ENCODE peak calls at places on chromosomes 1 and 21, in seven cellular contexts. One of them, this sample, is unnamed.

GRCh38 chr1:94276900-94277581 is 39.7 kb upstream of the ARHGAP29 start:
- DNase-seq in astrocyte of the spinal cord: peak; percentile 55
- DNase-seq in GM06990: no peak
- DNase-seq in dorsolateral prefrontal cortex: no peak
- DNase-seq in heart right ventricle: no peak
- DNase-seq in GM12865: no peak
- DNase-seq in esophagus squamous epithelium: no peak
- DNase-seq in this sample: no peak

GRCh38 chr1:245234217-245235120 is 79.7 kb downstream of the KIF26B start:
- DNase-seq in GM06990: no peak
- DNase-seq in dorsolateral prefrontal cortex: peak; percentile 16
- DNase-seq in heart right ventricle: no peak
- DNase-seq in astrocyte of the spinal cord: peak; percentile 49
- DNase-seq in esophagus squamous epithelium: no peak
- DNase-seq in GM12865: no peak
- DNase-seq in this sample: peak; percentile 17

GRCh38 chr1:230382060-230382491 is 44.1 kb downstream of the PGBD5 start:
- DNase-seq in GM06990: no peak
- DNase-seq in heart right ventricle: no peak
- DNase-seq in esophagus squamous epithelium: no peak
- DNase-seq in dorsolateral prefrontal cortex: peak; percentile 55
- DNase-seq in GM12865: no peak
- DNase-seq in astrocyte of the spinal cord: no peak
- DNase-seq in this sample: no peak

GRCh38 chr1:24555591-24556413 is at the start of gene NCMAP:
- DNase-seq in GM06990: no peak
- DNase-seq in heart right ventricle: no peak
- DNase-seq in dorsolateral prefrontal cortex: no peak
- DNase-seq in esophagus squamous epithelium: no peak
- DNase-seq in GM12865: no peak
- DNase-seq in astrocyte of the spinal cord: no peak
- DNase-seq in this sample: peak; percentile 36

GRCh38 chr1:174605198-174605597 is 157.4 kb downstream of the GPR52 start:
- DNase-seq in GM06990: peak; percentile 11
- DNase-seq in heart right ventricle: no peak
- DNase-seq in esophagus squamous epithelium: no peak
- DNase-seq in astrocyte of the spinal cord: no peak
- DNase-seq in dorsolateral prefrontal cortex: no peak
- DNase-seq in GM12865: peak; percentile 15
- DNase-seq in this sample: no peak

GRCh38 chr1:180194546-180195207 is 35.4 kb upstream of the LHX4 start:
- DNase-seq in astrocyte of the spinal cord: no peak
- DNase-seq in dorsolateral prefrontal cortex: no peak
- DNase-seq in GM06990: no peak
- DNase-seq in heart right ventricle: no peak
- DNase-seq in GM12865: no peak
- DNase-seq in esophagus squamous epithelium: no peak
- DNase-seq in this sample: no peak

GRCh38 chr1:50605186-50605875 is 182.1 kb upstream of the DMRTA2 start:
- DNase-seq in esophagus squamous epithelium: no peak
- DNase-seq in heart right ventricle: no peak
- DNase-seq in GM06990: no peak
- DNase-seq in dorsolateral prefrontal cortex: no peak
- DNase-seq in GM12865: peak; percentile 39
- DNase-seq in astrocyte of the spinal cord: peak; percentile 36
- DNase-seq in this sample: peak; percentile 37

GRCh38 chr1:226617109-226617508 is 68.5 kb downstream of the STUM start:
- DNase-seq in astrocyte of the spinal cord: no peak
- DNase-seq in heart right ventricle: no peak
- DNase-seq in esophagus squamous epithelium: no peak
- DNase-seq in GM06990: no peak
- DNase-seq in GM12865: no peak
- DNase-seq in dorsolateral prefrontal cortex: no peak
- DNase-seq in this sample: no peak

GRCh38 chr1:71400050-71400449 is 319.2 kb upstream of the ZRANB2 start:
- DNase-seq in GM06990: no peak
- DNase-seq in esophagus squamous epithelium: no peak
- DNase-seq in GM12865: no peak
- DNase-seq in astrocyte of the spinal cord: no peak
- DNase-seq in heart right ventricle: no peak
- DNase-seq in dorsolateral prefrontal cortex: no peak
- DNase-seq in this sample: no peak

GRCh38 chr1:178961331-178961730 is 64.4 kb upstream of the FAM20B start:
- DNase-seq in dorsolateral prefrontal cortex: no peak
- DNase-seq in GM12865: no peak
- DNase-seq in astrocyte of the spinal cord: no peak
- DNase-seq in GM06990: no peak
- DNase-seq in heart right ventricle: no peak
- DNase-seq in esophagus squamous epithelium: no peak
- DNase-seq in this sample: no peak

GRCh38 chr1:157691285-157691920 is 9.2 kb downstream of the FCRL3 start:
- DNase-seq in esophagus squamous epithelium: no peak
- DNase-seq in GM06990: no peak
- DNase-seq in heart right ventricle: no peak
- DNase-seq in GM12865: peak; percentile 24
- DNase-seq in astrocyte of the spinal cord: peak; percentile 9
- DNase-seq in dorsolateral prefrontal cortex: peak; percentile 28
- DNase-seq in this sample: no peak

GRCh38 chr1:190303501-190303900 is 174.2 kb downstream of the BRINP3 start:
- DNase-seq in heart right ventricle: no peak
- DNase-seq in astrocyte of the spinal cord: no peak
- DNase-seq in esophagus squamous epithelium: no peak
- DNase-seq in dorsolateral prefrontal cortex: no peak
- DNase-seq in GM12865: no peak
- DNase-seq in GM06990: no peak
- DNase-seq in this sample: no peak

GRCh38 chr1:61659061-61659460 is 65.9 kb downstream of the TM2D1 start:
- DNase-seq in GM06990: no peak
- DNase-seq in heart right ventricle: no peak
- DNase-seq in astrocyte of the spinal cord: no peak
- DNase-seq in dorsolateral prefrontal cortex: no peak
- DNase-seq in GM12865: no peak
- DNase-seq in esophagus squamous epithelium: no peak
- DNase-seq in this sample: no peak

GRCh38 chr1:920008-920407 is 3.7 kb upstream of the SAMD11 start:
- DNase-seq in GM12865: no peak
- DNase-seq in astrocyte of the spinal cord: no peak
- DNase-seq in dorsolateral prefrontal cortex: no peak
- DNase-seq in esophagus squamous epithelium: no peak
- DNase-seq in heart right ventricle: no peak
- DNase-seq in GM06990: no peak
- DNase-seq in this sample: no peak

GRCh38 chr1:919271-919872 is 4.4 kb upstream of the SAMD11 start:
- DNase-seq in dorsolateral prefrontal cortex: no peak
- DNase-seq in GM12865: no peak
- DNase-seq in heart right ventricle: no peak
- DNase-seq in esophagus squamous epithelium: no peak
- DNase-seq in astrocyte of the spinal cord: no peak
- DNase-seq in GM06990: no peak
- DNase-seq in this sample: no peak

GRCh38 chr1:923131-923990 is at the start of gene SAMD11:
- DNase-seq in GM06990: peak; percentile 65
- DNase-seq in heart right ventricle: peak; percentile 87
- DNase-seq in GM12865: peak; percentile 52
- DNase-seq in esophagus squamous epithelium: no peak
- DNase-seq in astrocyte of the spinal cord: peak; percentile 90
- DNase-seq in dorsolateral prefrontal cortex: peak; percentile 73
- DNase-seq in this sample: peak; percentile 89

GRCh38 chr1:920506-920905 is 3.2 kb upstream of the SAMD11 start:
- DNase-seq in GM06990: no peak
- DNase-seq in GM12865: no peak
- DNase-seq in heart right ventricle: no peak
- DNase-seq in esophagus squamous epithelium: no peak
- DNase-seq in dorsolateral prefrontal cortex: no peak
- DNase-seq in astrocyte of the spinal cord: no peak
- DNase-seq in this sample: no peak

DNA sequence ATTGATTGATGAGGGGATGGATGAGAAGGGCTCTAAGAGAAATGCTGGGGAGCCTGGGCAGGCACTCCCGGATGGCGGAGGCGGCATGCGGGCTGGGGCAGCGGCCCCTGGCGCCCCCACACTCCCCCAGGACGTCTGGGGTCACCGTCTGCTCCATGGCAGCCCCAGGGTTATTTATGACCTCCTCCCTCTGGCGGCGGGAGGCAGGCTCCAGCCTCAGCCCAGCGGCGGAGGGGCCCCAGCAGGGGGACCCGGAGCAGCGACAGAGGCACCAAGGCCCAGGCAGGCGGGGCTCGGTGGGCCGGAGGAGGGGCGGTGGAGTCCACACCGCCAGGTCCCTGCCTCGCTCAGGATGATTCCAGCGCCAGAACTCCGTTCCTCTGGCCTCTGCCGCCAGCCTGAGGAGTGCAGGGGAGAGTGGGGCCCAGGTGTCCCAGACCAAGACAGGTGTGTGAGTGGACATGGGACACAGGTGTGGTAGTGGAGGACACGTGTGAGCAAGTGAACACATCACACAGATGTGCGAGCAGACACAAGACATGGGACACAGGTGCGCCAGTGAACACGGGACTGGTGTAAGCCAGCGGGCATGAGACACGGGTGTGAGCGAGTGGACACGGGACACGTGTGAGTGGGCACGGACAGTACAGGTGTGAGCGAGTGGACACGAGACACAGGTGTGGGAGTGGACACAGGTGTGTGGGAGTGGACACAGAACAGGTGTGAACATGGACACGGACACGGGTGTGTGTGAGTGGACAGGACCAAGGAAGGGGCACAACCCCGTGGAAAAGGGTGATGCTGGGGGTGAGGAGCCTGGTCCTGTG is 2.5 kb upstream of the SAMD11 start:
- DNase-seq in GM06990: peak; percentile 63
- DNase-seq in GM12865: peak; percentile 33
- DNase-seq in esophagus squamous epithelium: no peak
- DNase-seq in dorsolateral prefrontal cortex: peak; percentile 29
- DNase-seq in heart right ventricle: peak; percentile 65
- DNase-seq in astrocyte of the spinal cord: peak; percentile 77
- DNase-seq in this sample: peak; percentile 68
- TF ChIP-seq CTCF in GM06990: peak; percentile 22
- TF ChIP-seq CTCF in GM12865: no peak
- TF ChIP-seq CTCF in esophagus squamous epithelium: peak; percentile 51
- TF ChIP-seq CTCF in dorsolateral prefrontal cortex: peak; percentile 52
- TF ChIP-seq CTCF in heart right ventricle: peak; percentile 65
- TF ChIP-seq CTCF in astrocyte of the spinal cord: peak; percentile 43
- TF ChIP-seq CTCF in this sample: peak; percentile 45

GRCh38 chr1:38006008-38006828 is 904 bp upstream of the FHL3 start:
- DNase-seq in astrocyte of the spinal cord: no peak
- DNase-seq in GM06990: no peak
- DNase-seq in heart right ventricle: peak; percentile 75
- DNase-seq in GM12865: no peak
- DNase-seq in dorsolateral prefrontal cortex: no peak
- DNase-seq in esophagus squamous epithelium: no peak
- DNase-seq in this sample: no peak

GRCh38 chr1:38005195-38006007 is at the start of gene FHL3:
- DNase-seq in GM12865: peak; percentile 52
- DNase-seq in esophagus squamous epithelium: no peak
- DNase-seq in heart right ventricle: peak; percentile 76
- DNase-seq in dorsolateral prefrontal cortex: no peak
- DNase-seq in astrocyte of the spinal cord: peak; percentile 51
- DNase-seq in GM06990: no peak
- DNase-seq in this sample: peak; percentile 50

GRCh38 chr1:38003261-38004250 is 1.8 kb downstream of the FHL3 start:
- DNase-seq in GM12865: no peak
- DNase-seq in astrocyte of the spinal cord: peak; percentile 44
- DNase-seq in dorsolateral prefrontal cortex: no peak
- DNase-seq in heart right ventricle: no peak
- DNase-seq in esophagus squamous epithelium: no peak
- DNase-seq in GM06990: no peak
- DNase-seq in this sample: no peak

GRCh38 chr1:38000529-38001453 is 4.5 kb downstream of the FHL3 start:
- DNase-seq in GM06990: no peak
- DNase-seq in GM12865: no peak
- DNase-seq in esophagus squamous epithelium: no peak
- DNase-seq in heart right ventricle: peak; percentile 57
- DNase-seq in dorsolateral prefrontal cortex: no peak
- DNase-seq in astrocyte of the spinal cord: peak; percentile 92
- DNase-seq in this sample: no peak

GRCh38 chr1:38004284-38005101 is 821 bp downstream of the FHL3 start:
- DNase-seq in esophagus squamous epithelium: no peak
- DNase-seq in astrocyte of the spinal cord: no peak
- DNase-seq in dorsolateral prefrontal cortex: no peak
- DNase-seq in heart right ventricle: peak; percentile 17
- DNase-seq in GM12865: peak; percentile 44
- DNase-seq in GM06990: no peak
- DNase-seq in this sample: no peak
- TF ChIP-seq CTCF in esophagus squamous epithelium: no peak
- TF ChIP-seq CTCF in astrocyte of the spinal cord: no peak
- TF ChIP-seq CTCF in dorsolateral prefrontal cortex: no peak
- TF ChIP-seq CTCF in heart right ventricle: no peak
- TF ChIP-seq CTCF in GM12865: no peak
- TF ChIP-seq CTCF in GM06990: no peak
- TF ChIP-seq CTCF in this sample: no peak

DNA sequence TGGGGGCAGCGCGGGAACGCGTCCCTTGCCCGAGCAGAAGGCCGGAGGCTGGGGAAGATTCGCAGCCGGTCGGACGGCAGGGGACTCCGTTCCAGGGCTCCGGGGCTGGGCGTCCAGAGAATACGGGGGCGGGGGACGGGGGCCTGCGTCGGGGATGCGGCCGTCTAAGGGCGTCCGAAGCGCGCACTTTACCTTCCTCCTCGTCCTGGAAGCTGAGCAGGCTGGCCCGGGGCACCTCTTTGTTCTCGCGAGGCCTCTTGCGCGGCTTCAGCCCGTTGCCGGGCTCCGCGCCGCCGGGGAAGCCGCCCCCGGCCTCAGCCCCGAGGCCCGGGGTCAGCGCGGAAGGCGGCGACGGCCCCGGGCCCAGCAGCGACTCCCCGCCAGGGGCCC is 426 bp downstream of the PAXBP1 start:
- DNase-seq in GM06990: no peak
- DNase-seq in esophagus squamous epithelium: no peak
- DNase-seq in dorsolateral prefrontal cortex: no peak
- DNase-seq in astrocyte of the spinal cord: peak; percentile 60
- DNase-seq in GM12865: peak; percentile 78
- DNase-seq in heart right ventricle: peak; percentile 51
- DNase-seq in this sample: peak; percentile 57
- TF ChIP-seq CTCF in GM06990: no peak
- TF ChIP-seq CTCF in esophagus squamous epithelium: no peak
- TF ChIP-seq CTCF in dorsolateral prefrontal cortex: no peak
- TF ChIP-seq CTCF in astrocyte of the spinal cord: no peak
- TF ChIP-seq CTCF in GM12865: no peak
- TF ChIP-seq CTCF in heart right ventricle: no peak
- TF ChIP-seq CTCF in this sample: no peak

DNA sequence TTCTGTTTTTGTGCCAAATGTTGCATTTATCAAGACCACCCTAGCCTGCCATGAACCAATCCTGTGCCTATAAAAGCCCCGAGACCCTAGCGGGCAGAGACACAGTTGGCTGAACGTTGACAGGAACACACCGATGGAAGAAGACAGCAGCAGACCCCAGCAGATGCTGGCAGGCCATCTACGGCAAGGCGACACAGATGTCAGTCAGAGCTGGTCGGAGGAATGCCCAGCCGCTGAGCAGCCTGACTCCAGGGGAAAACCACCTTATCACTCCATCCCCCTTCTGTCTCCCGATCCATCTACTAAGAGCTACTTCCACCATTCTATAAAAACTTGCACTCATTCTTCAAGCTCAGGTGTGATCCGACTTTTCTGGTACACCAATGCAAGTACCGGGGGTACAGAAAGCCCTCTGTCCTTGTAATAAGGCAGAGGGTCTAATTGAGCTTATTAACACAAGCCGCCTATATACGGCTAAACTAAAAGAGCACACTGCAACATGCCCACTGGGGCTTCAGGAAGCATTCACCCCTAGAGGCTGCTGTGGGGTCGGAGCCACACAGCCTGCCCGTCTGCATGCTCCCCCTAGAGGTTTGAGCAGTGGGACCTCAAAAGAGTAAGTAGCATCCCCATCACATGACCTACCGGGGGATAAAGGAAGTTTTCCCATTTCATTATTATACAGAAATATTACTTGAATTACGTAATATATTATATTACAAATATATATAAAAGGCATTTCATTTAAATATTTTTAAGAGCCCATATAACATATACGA is 1156.3 kb upstream of the B3GALT2 start:
- DNase-seq in GM06990: no peak
- DNase-seq in heart right ventricle: no peak
- DNase-seq in dorsolateral prefrontal cortex: no peak
- DNase-seq in astrocyte of the spinal cord: no peak
- DNase-seq in GM12865: peak; percentile 24
- DNase-seq in esophagus squamous epithelium: no peak
- DNase-seq in this sample: no peak
- TF ChIP-seq CTCF in GM06990: peak; percentile 50
- TF ChIP-seq CTCF in heart right ventricle: no peak
- TF ChIP-seq CTCF in dorsolateral prefrontal cortex: no peak
- TF ChIP-seq CTCF in astrocyte of the spinal cord: peak; percentile 11
- TF ChIP-seq CTCF in GM12865: peak; percentile 21
- TF ChIP-seq CTCF in esophagus squamous epithelium: no peak
- TF ChIP-seq CTCF in this sample: no peak

This sample was measured in testis.